ENCODE peak calls at places on chromosomes 4 and X, in ten cellular contexts. G is mucosa of descending colon, Z is stomach, K is breast epithelium, B is astrocyte of the spinal cord, T is A549, U is BE2C, P is fibroblast of lung, V is left lung, Y is kidney epithelial cell. L is an unnamed sample.

GRCh38 chrX:80807606-80808159 is 2.0 kb downstream of the BRWD3 start:
- DNase-seq in K (peak), U (no peak), V (no peak), Z (no peak), Y (no peak), G (no peak), P (no peak), T (peak), B (no peak), L (no peak)

GRCh38 chrX:155968106-155968714 is 29.3 kb upstream of the IL9R start:
- DNase-seq in Y (no peak), T (no peak), P (no peak), Z (no peak), U (no peak), G (no peak), K (no peak), B (no peak), V (no peak), L (no peak)

GRCh38 chrX:109537324-109537665 is 651 bp downstream of the NXT2 start:
- DNase-seq in G (no peak), U (no peak), K (peak), T (peak), B (no peak), Z (peak), Y (peak), P (peak), V (no peak), L (peak)

GRCh38 chr4:10743357-10743756 is 58.8 kb upstream of the CLNK start:
- DNase-seq in G (no peak), K (no peak), Z (no peak), B (no peak), V (no peak), U (no peak), P (no peak), Y (no peak), T (no peak), L (no peak)

GRCh38 chr4:54661156-54661555 is 3.4 kb downstream of the KIT start:
- DNase-seq in G (no peak), K (no peak), V (no peak), Y (no peak), P (peak), T (no peak), U (no peak), B (peak), Z (no peak), L (peak)

GRCh38 chr4:112172180-112172579 is 26.9 kb downstream of the FAM241A start:
- DNase-seq in Z (no peak), P (no peak), T (no peak), G (no peak), Y (no peak), V (no peak), U (no peak), B (no peak), K (no peak), L (no peak)

GRCh38 chr4:190020790-190021717 is 6.0 kb downstream of the FRG2 start:
- DNase-seq in B (peak), T (peak), G (no peak), P (peak), Y (peak), V (peak), K (no peak), Z (peak), U (peak), L (peak)

GRCh38 chr4:73067971-73068394 is 1.5 kb downstream of the COX18 start:
- DNase-seq in P (peak), G (no peak), B (peak), Y (no peak), V (no peak), Z (no peak), U (no peak), K (no peak), T (no peak), L (peak)

GRCh38 chr4:37675587-37676290 is 10.4 kb downstream of the RELL1 start:
- DNase-seq in B (no peak), K (no peak), P (no peak), Z (peak), G (no peak), T (no peak), V (no peak), Y (peak), U (no peak), L (no peak)

GRCh38 chr4:15420642-15421041 is 7.2 kb upstream of the C1QTNF7 start:
- DNase-seq in G (no peak), B (peak), K (no peak), T (no peak), V (no peak), Z (no peak), P (peak), U (no peak), Y (peak), L (peak)

GRCh38 chrX:123959281-123960063 is 2.0 kb upstream of the STAG2 start:
- DNase-seq in Z (peak), T (peak), G (peak), Y (no peak), B (peak), P (peak), U (peak), V (peak), K (peak), L (peak)

GRCh38 chr4:73705056-73705432 is 35.3 kb upstream of the CXCL8 start:
- DNase-seq in B (peak), Z (no peak), K (no peak), U (no peak), Y (no peak), P (peak), V (no peak), T (peak), G (no peak), L (peak)

GRCh38 chr4:52266537-52267137 is 215.5 kb downstream of the SPATA18 start:
- DNase-seq in P (no peak), K (no peak), Z (no peak), V (no peak), U (no peak), T (no peak), B (no peak), Y (no peak), G (no peak), L (no peak)

GRCh38 chr4:52037730-52038108 is 380 bp downstream of the SGCB start:
- DNase-seq in U (no peak), V (peak), K (no peak), Z (no peak), B (peak), G (peak), P (peak), T (peak), Y (no peak), L (peak)

GRCh38 chr4:168220893-168221292 is 97.7 kb downstream of the DDX60 start:
- DNase-seq in Z (no peak), B (no peak), V (no peak), Y (no peak), K (no peak), T (no peak), P (peak), U (no peak), G (no peak), L (no peak)

GRCh38 chr4:111699163-111699562 is 446.1 kb upstream of the FAM241A start:
- DNase-seq in V (no peak), U (no peak), Y (no peak), K (no peak), G (no peak), T (no peak), B (no peak), P (no peak), Z (no peak), L (no peak)

GRCh38 chr4:153161599-153161971 is 42.7 kb upstream of the TRIM2 start:
- DNase-seq in K (no peak), T (no peak), G (no peak), B (peak), V (no peak), U (no peak), Z (no peak), P (peak), Y (no peak), L (no peak)

GRCh38 chr4:53490965-53491622 is 100.2 kb downstream of the LNX1 start:
- DNase-seq in P (peak), U (peak), B (peak), Z (peak), V (no peak), T (peak), G (no peak), Y (no peak), K (no peak), L (peak)

GRCh38 chrX:136577562-136577961 is 45.5 kb downstream of the VGLL1 start:
- DNase-seq in Z (peak), P (peak), B (peak), G (peak), K (peak), T (peak), V (peak), U (peak), Y (no peak), L (peak)

GRCh38 chrX:118975831-118976598 is 1.6 kb downstream of the LONRF3 start:
- DNase-seq in Y (no peak), V (peak), K (peak), U (peak), T (peak), Z (peak), B (no peak), P (peak), G (peak), L (peak)

GRCh38 chrX:9676311-9676710 is 89.3 kb downstream of the GPR143 start:
- DNase-seq in V (no peak), P (no peak), Y (no peak), T (no peak), Z (no peak), K (no peak), B (peak), G (no peak), U (no peak), L (peak)

GRCh38 chrX:110108381-110108796 is 105.5 kb downstream of the TMEM164 start:
- DNase-seq in U (no peak), Y (no peak), V (no peak), K (no peak), P (no peak), T (no peak), Z (peak), G (no peak), B (peak), L (peak)

GRCh38 chr4:182453830-182454229 is 210.6 kb downstream of the TENM3 start:
- DNase-seq in K (no peak), Z (no peak), P (no peak), U (no peak), T (no peak), B (no peak), Y (no peak), G (no peak), V (no peak), L (no peak)

DNA sequence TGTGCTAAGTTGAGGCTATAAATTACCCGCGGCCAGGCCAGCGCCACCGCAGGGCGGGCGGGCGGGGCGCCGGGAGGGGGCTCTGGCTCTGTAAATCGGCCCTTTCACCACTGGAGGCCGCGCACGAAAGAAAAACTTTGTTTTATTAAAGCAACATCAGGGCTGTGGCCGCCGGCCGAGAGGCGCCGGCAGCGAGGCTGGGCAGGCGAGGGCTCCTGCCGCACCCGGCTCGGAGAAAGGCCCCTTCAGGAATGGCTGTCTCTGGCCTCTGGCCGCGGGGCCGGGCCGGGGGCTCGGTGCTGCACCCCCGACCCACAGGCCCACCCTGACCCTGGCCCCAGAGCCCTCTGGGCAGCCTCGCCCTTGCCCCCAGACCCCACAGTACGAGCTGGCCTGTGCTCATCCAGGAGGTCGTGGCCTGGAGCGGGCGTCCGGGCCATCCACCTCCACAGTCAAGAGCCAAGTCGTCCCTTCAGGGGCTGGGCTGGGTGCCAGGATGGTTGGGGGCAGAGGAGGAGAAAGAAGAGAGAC is 29.5 kb upstream of the FGFR3 start:
- DNase-seq in B (peak), V (no peak), G (no peak), P (peak), Z (peak), T (no peak), U (no peak), Y (no peak), K (no peak), L (peak)
- TF ChIP-seq CTCF in B (peak), V (no peak), G (no peak), P (peak), Z (no peak), T (no peak), U (no peak), Y (no peak), K (no peak), L (no peak)

DNA sequence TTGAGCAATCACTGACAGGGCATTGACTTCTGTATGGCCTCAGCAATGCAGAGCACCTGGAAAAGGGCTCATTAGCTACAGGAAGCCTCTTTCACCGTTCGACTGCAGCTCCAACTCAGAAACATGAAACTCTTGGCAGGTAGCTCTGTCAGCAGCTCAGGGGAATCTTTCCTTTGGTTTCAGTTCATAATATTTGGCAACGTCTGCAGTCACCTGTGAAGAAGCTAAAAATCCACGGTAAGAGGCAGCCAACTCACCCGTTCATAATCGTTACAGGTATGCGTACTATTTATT is 354.9 kb downstream of the CAMK2D start:
- DNase-seq in P (no peak), K (no peak), Z (no peak), V (no peak), B (no peak), T (no peak), U (no peak), G (no peak), Y (no peak), L (no peak)
- H3K4me3 ChIP-seq in P (no peak), K (peak), Z (no peak), V (no peak), B (no peak), T (no peak), U (no peak), G (no peak), Y (no peak), L (no peak)

DNA sequence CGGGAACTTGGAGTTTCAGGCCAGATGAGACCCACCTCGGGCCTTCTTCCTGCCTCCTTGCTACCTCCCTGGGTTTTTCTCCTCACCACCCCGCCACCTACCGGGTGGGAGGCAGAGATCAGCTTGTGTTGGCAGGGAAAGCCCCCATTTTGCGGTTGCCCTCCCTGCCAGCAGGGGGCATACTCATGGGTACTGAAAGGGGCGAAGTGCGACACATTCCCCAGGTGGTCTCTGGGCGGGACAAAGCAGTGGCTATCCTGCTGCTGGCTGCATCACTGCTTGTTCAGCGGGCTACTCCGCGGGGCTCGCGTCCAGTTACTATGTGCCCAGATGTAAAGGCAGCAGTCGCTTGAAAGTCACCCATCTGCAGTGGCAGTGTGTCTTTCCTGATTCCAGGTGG is 330.3 kb downstream of the PDHA2 start:
- DNase-seq in G (peak), T (peak), V (peak), K (no peak), B (no peak), Z (no peak), U (peak), P (no peak), Y (no peak), L (no peak)
- TF ChIP-seq CTCF in G (no peak), T (no peak), V (no peak), K (no peak), B (peak), Z (no peak), U (peak), P (no peak), Y (peak), L (no peak)

GRCh38 chr4:183801460-183802168 is 103.5 kb upstream of the STOX2 start:
- DNase-seq in P (no peak), Z (no peak), V (no peak), K (no peak), Y (no peak), G (no peak), U (no peak), B (no peak), T (no peak), L (no peak)

GRCh38 chr4:183798249-183798920 is 106.7 kb upstream of the STOX2 start:
- DNase-seq in B (no peak), G (no peak), P (no peak), Z (no peak), T (no peak), K (no peak), V (no peak), U (no peak), Y (no peak), L (no peak)

GRCh38 chr4:183798921-183799307 is 106.2 kb upstream of the STOX2 start:
- DNase-seq in B (no peak), P (no peak), T (no peak), G (no peak), Z (no peak), Y (no peak), K (no peak), V (no peak), U (no peak), L (no peak)

GRCh38 chr4:183797445-183798248 is 107.5 kb upstream of the STOX2 start:
- DNase-seq in U (peak), B (peak), Z (peak), T (peak), G (no peak), V (peak), P (peak), Y (no peak), K (no peak), L (peak)

GRCh38 chr4:183797041-183797444 is 108.1 kb upstream of the STOX2 start:
- DNase-seq in B (no peak), K (no peak), P (no peak), G (no peak), U (no peak), V (peak), Z (peak), Y (no peak), T (peak), L (no peak)
- H3K4me3 ChIP-seq in B (peak), K (peak), P (no peak), G (peak), U (no peak), V (peak), Z (peak), Y (peak), T (peak), L (no peak)

GRCh38 chr4:170090667-170091052 is 904 bp upstream of the AADAT start:
- DNase-seq in B (no peak), U (no peak), Z (no peak), T (no peak), P (peak), G (no peak), K (no peak), V (no peak), Y (no peak), L (peak)
- TF ChIP-seq CTCF in B (no peak), U (no peak), Z (no peak), T (no peak), P (no peak), G (no peak), K (no peak), V (no peak), Y (no peak), L (no peak)